ENCODE peak calls at places on chromosomes 12 and 14, in four cellular contexts. F, I, K and C are unnamed samples.

GRCh38 chr14:23514009-23514962 is 37.3 kb downstream of the ZFHX2 start:
- DNase-seq in I (no peak), K (no peak), F (no peak), C (no peak)

GRCh38 chr12:107468976-107469375 is 216.6 kb upstream of the PWP1 start:
- DNase-seq in I (no peak), F (no peak), K (no peak), C (no peak)

GRCh38 chr12:51937941-51938340 is 13.6 kb upstream of the ACVR1B start:
- DNase-seq in K (no peak), I (no peak), F (no peak), C (no peak)

GRCh38 chr12:80321653-80322052 is 122.4 kb upstream of the PTPRQ start:
- DNase-seq in K (peak; percentile 42), F (no peak), I (no peak), C (peak; percentile 53)

GRCh38 chr12:112243255-112243965 is 118.0 kb downstream of the TRAFD1 start:
- DNase-seq in F (no peak), K (no peak), I (no peak), C (no peak)

GRCh38 chr14:67514650-67515385 is 18.3 kb upstream of the PLEKHH1 start:
- DNase-seq in I (peak; percentile 50), K (peak; percentile 24), F (peak; percentile 65), C (peak; percentile 37)

GRCh38 chr14:65981192-65981843 is 504.9 kb upstream of the CCDC196 start:
- DNase-seq in I (no peak), F (no peak), K (no peak), C (no peak)

GRCh38 chr14:55126089-55126488 is 3.0 kb upstream of the LGALS3 start:
- DNase-seq in F (no peak), K (no peak), I (no peak), C (no peak)

GRCh38 chr14:53032161-53032803 is 81.4 kb upstream of the FERMT2 start:
- DNase-seq in F (no peak), I (no peak), K (peak; percentile 92), C (peak; percentile 94)

GRCh38 chr12:52082988-52083637 is 3.6 kb downstream of the SMIM41 start:
- DNase-seq in F (peak; percentile 68), I (peak; percentile 83), K (peak; percentile 34), C (peak; percentile 73)

GRCh38 chr12:24960222-24960855 is 11.4 kb upstream of the BCAT1 start:
- DNase-seq in I (no peak), K (peak; percentile 47), F (no peak), C (peak; percentile 62)

GRCh38 chr14:68768316-68768715 is 24.6 kb downstream of the ZFP36L1 start:
- DNase-seq in F (no peak), I (no peak), K (no peak), C (no peak)

GRCh38 chr14:92651793-92652382 is 96.5 kb downstream of the LGMN start:
- DNase-seq in K (no peak), I (peak; percentile 43), F (peak; percentile 89), C (no peak)

GRCh38 chr12:132454949-132455418 is 35.0 kb upstream of the FBRSL1 start:
- DNase-seq in K (no peak), F (no peak), I (no peak), C (no peak)

GRCh38 chr12:76329163-76329562 is 19.1 kb downstream of the BBS10 start:
- DNase-seq in I (no peak), F (no peak), K (peak; percentile 96), C (peak; percentile 66)

GRCh38 chr12:123958462-123958861 is 14.2 kb downstream of the CCDC92 start:
- DNase-seq in K (no peak), I (no peak), F (no peak), C (no peak)

GRCh38 chr14:40093800-40094199 is 661.6 kb upstream of the FBXO33 start:
- DNase-seq in F (no peak), I (no peak), K (peak; percentile 2), C (peak; percentile 1)

GRCh38 chr14:100120522-100121269 is 38.7 kb downstream of the DEGS2 start:
- DNase-seq in I (no peak), K (no peak), F (no peak), C (no peak)

GRCh38 chr14:93536945-93537344 is 106.2 kb downstream of the UNC79 start:
- DNase-seq in I (no peak), F (no peak), K (no peak), C (no peak)

GRCh38 chr12:66269757-66270383 is 32.4 kb upstream of the HELB start:
- DNase-seq in I (no peak), K (peak; percentile 44), F (no peak), C (peak; percentile 54)

GRCh38 chr14:61547186-61548121 is 147.9 kb upstream of the HIF1A start:
- DNase-seq in I (no peak), F (no peak), K (peak; percentile 89), C (peak; percentile 92)

GRCh38 chr14:104099096-104100041 is 13.9 kb downstream of the ASPG start:
- DNase-seq in K (no peak), I (no peak), F (peak; percentile 45), C (no peak)

GRCh38 chr14:75453817-75454434 is 26.1 kb downstream of the JDP2 start:
- DNase-seq in F (no peak), K (no peak), I (no peak), C (no peak)

GRCh38 chr12:28218875-28219274 is 28.6 kb downstream of the CCDC91 start:
- DNase-seq in K (no peak), F (no peak), I (no peak), C (no peak)

GRCh38 chr14:23094666-23095195 is at the start of gene ACIN1:
- DNase-seq in K (peak; percentile 77), F (peak; percentile 83), I (no peak), C (peak; percentile 92)

GRCh38 chr12:34598352-34598827 is 576.1 kb downstream of the ALG10 start:
- DNase-seq in F (no peak), I (no peak), K (no peak), C (no peak)

GRCh38 chr12:1616233-1617066 is 12.6 kb upstream of the WNT5B start:
- DNase-seq in K (no peak), F (peak; percentile 63), I (no peak), C (no peak)

GRCh38 chr14:71474291-71474690 is 457.9 kb upstream of the RGS6 start:
- DNase-seq in K (no peak), I (no peak), F (no peak), C (no peak)

GRCh38 chr12:112847708-112848337 is 56.3 kb downstream of the RPH3A start:
- DNase-seq in K (no peak), F (no peak), I (no peak), C (no peak)

GRCh38 chr12:22286569-22286968 is 47.9 kb downstream of the ST8SIA1 start:
- DNase-seq in F (no peak), I (no peak), K (peak; percentile 100), C (peak; percentile 100)

GRCh38 chr12:113961921-113962710 is 4.0 kb downstream of the RBM19 start:
- DNase-seq in F (no peak), I (no peak), K (no peak), C (peak; percentile 35)

GRCh38 chr12:106957617-106958016 is 1.9 kb downstream of the TMEM263 start:
- DNase-seq in I (no peak), F (no peak), K (no peak), C (no peak)

GRCh38 chr12:70759161-70759918 is 122.1 kb upstream of the PTPRB start:
- DNase-seq in I (no peak), K (no peak), F (no peak), C (no peak)

GRCh38 chr12:108701779-108702435 is 29.4 kb downstream of the CORO1C start:
- DNase-seq in K (peak; percentile 78), F (no peak), I (no peak), C (peak; percentile 79)

GRCh38 chr12:31274520-31275300 is 51.2 kb downstream of the SINHCAF start:
- DNase-seq in K (no peak), I (no peak), F (no peak), C (no peak)

GRCh38 chr12:51864701-51865469 is 16.4 kb upstream of the FIGNL2 start:
- DNase-seq in I (no peak), F (no peak), K (no peak), C (no peak)

GRCh38 chr12:21771311-21771710 is 3.2 kb downstream of the KCNJ8 start:
- DNase-seq in K (peak; percentile 42), I (no peak), F (no peak), C (no peak)

GRCh38 chr12:66600805-66601392 is 78.0 kb downstream of the GRIP1 start:
- DNase-seq in K (no peak), I (no peak), F (no peak), C (no peak)

GRCh38 chr14:89337912-89338311 is 79.1 kb downstream of the FOXN3 start:
- DNase-seq in K (no peak), F (no peak), I (no peak), C (peak; percentile 69)

GRCh38 chr12:76670776-76671175 is 93.1 kb upstream of the ZDHHC17 start:
- DNase-seq in K (peak; percentile 59), I (no peak), F (no peak), C (peak; percentile 67)

GRCh38 chr12:19780460-19780859 is 341.2 kb downstream of the AEBP2 start:
- DNase-seq in F (no peak), K (no peak), I (no peak), C (no peak)
- H3K27ac ChIP-seq in F (no peak overlapping the region), K (no peak overlapping the region), I (no peak overlapping the region), C (no peak overlapping the region)

GRCh38 chr12:122050706-122051105 is 27.9 kb upstream of the MLXIP start:
- DNase-seq in I (no peak), F (no peak), K (no peak), C (no peak)
- H3K27ac ChIP-seq in I (peak overlapping the region; percentile 41), F (peak overlapping the region; percentile 46), K (no peak overlapping the region), C (no peak overlapping the region)

GRCh38 chr14:20774258-20774657 is 6.1 kb downstream of the EDDM3B start:
- DNase-seq in F (no peak), I (no peak), K (no peak), C (no peak)

GRCh38 chr14:20775043-20775442 is 6.0 kb upstream of the RNASE6 start:
- DNase-seq in K (no peak), F (no peak), I (no peak), C (no peak)

GRCh38 chr14:20768593-20768892 is 339 bp downstream of the EDDM3B start:
- DNase-seq in I (no peak), F (no peak), K (no peak), C (no peak)

GRCh38 chr14:20772650-20773049 is 4.4 kb downstream of the EDDM3B start:
- DNase-seq in F (no peak), I (no peak), K (no peak), C (no peak)
- H3K27ac ChIP-seq in F (no peak overlapping the region), I (no peak overlapping the region), K (no peak overlapping the region), C (no peak overlapping the region)

DNA sequence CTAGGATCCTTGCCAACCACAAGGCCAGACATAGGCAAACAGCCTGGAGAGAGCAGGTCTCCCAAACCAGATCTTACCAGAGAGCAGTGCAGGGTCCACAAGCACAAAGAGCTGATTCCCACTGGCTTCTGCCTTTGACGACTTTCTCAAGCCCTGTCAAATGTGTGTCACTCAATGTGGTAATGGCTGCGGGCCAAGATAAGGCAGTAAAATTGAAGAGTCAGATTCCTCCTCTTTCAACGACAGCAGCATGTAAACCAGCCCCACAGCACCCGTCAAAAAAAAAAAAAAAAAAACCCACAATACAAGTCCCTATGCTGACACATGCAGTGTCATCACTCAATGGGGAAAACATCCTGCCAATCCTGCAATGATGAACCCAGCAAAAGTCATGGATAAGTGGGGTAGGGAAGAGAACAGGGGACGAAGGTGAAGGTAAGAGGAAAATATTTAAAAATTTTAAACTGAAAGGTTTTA is at the start of gene STON2:
- DNase-seq in F (no peak), K (peak; percentile 67), I (no peak), C (peak; percentile 70)
- H3K27ac ChIP-seq in F (peak within 1 kb of the TSS; percentile 44), K (peak within 1 kb of the TSS; percentile 84), I (no peak within 1 kb of the TSS), C (peak within 1 kb of the TSS; percentile 77)

GRCh38 chr12:68180792-68181744 is 21.5 kb upstream of the IFNG start:
- DNase-seq in I (no peak), K (peak; percentile 15), F (no peak), C (peak; percentile 20)
- H3K27ac ChIP-seq in I (no peak overlapping the region), K (no peak overlapping the region), F (no peak overlapping the region), C (no peak overlapping the region)